ENCODE peak calls at places on chromosome 4, in five cellular contexts. C is LHCN-M2, G is NCI-H2029 treated with DMSO at 0.1 percent for 48 hours, Y is lower leg skin, T is Caki2. O is an unnamed sample.

GRCh38 chr4:1048781-1049590 is 37.6 kb downstream of the FGFRL1 start:
- DNase-seq in C (no peak), G (no peak), Y (peak), T (no peak), O (no peak)

GRCh38 chr4:8080754-8081065 is 77.9 kb downstream of the ABLIM2 start:
- DNase-seq in C (no peak), G (no peak), Y (no peak), T (no peak), O (no peak)

GRCh38 chr4:7928711-7929505 is 10.8 kb downstream of the AFAP1 start:
- DNase-seq in C (peak), G (no peak), Y (peak), T (no peak), O (no peak)

GRCh38 chr4:26062221-26062620 is 148.2 kb downstream of the SMIM20 start:
- DNase-seq in C (peak), G (no peak), Y (no peak), T (no peak), O (no peak)

GRCh38 chr4:53905935-53906377 is 158.4 kb downstream of the CHIC2 start:
- DNase-seq in C (peak), G (no peak), Y (no peak), T (peak), O (no peak)

GRCh38 chr4:30917946-30918345 is 197.8 kb downstream of the PCDH7 start:
- DNase-seq in C (no peak), G (no peak), Y (no peak), T (no peak), O (no peak)

GRCh38 chr4:1285790-1286553 is 3.7 kb upstream of the MAEA start:
- DNase-seq in C (no peak), G (no peak), Y (peak), T (no peak), O (no peak)

GRCh38 chr4:26334366-26334765 is 13.6 kb downstream of the RBPJ start:
- DNase-seq in C (no peak), G (no peak), Y (no peak), T (no peak), O (no peak)

GRCh38 chr4:164949448-164950118 is 27.9 kb downstream of the TRIM61 start:
- DNase-seq in C (peak), G (no peak), Y (no peak), T (no peak), O (no peak)

GRCh38 chr4:3291969-3292570 is 751 bp upstream of the RGS12 start:
- DNase-seq in C (peak), G (peak), Y (peak), T (no peak), O (no peak)

O was measured in Panc1.